ENCODE peak calls at places on chromosomes 7 and 10, in four cellular contexts. A is GM12878, F is HL-60, V is K562. R is an unnamed sample.

GRCh38 chr10:100041620-100042019 is 31.9 kb upstream of the DNMBP start:
- DNase-seq in V (no peak), F (no peak), A (no peak), R (no peak)

GRCh38 chr7:114715907-114716306 is 206.0 kb upstream of the MDFIC start:
- DNase-seq in A (no peak), F (no peak), V (no peak), R (no peak)

GRCh38 chr10:70722820-70723424 is 50.6 kb downstream of the ADAMTS14 start:
- DNase-seq in V (no peak), F (no peak), A (no peak), R (no peak)

GRCh38 chr7:79051915-79052314 is 401.6 kb downstream of the MAGI2 start:
- DNase-seq in V (no peak), A (no peak), F (no peak), R (no peak)

GRCh38 chr10:124249812-124250432 is 156.5 kb upstream of the CHST15 start:
- DNase-seq in V (peak), A (no peak), F (no peak), R (no peak)

GRCh38 chr10:91552706-91553105 is 80.2 kb downstream of the PPP1R3C start:
- DNase-seq in A (no peak), F (no peak), V (no peak), R (no peak)

GRCh38 chr10:127142831-127143230 is 53.6 kb downstream of the INSYN2A start:
- DNase-seq in A (no peak), F (no peak), V (no peak), R (no peak)

GRCh38 chr7:142168746-142169145 is 57.2 kb downstream of the MGAM2 start:
- DNase-seq in A (no peak), V (no peak), F (no peak), R (no peak)

GRCh38 chr10:119849031-119849789 is 23.4 kb downstream of the MCMBP start:
- DNase-seq in A (no peak), F (no peak), V (no peak), R (no peak)

GRCh38 chr10:23065549-23065948 is 29.8 kb upstream of the MSRB2 start:
- DNase-seq in A (no peak), V (no peak), F (no peak), R (no peak)

GRCh38 chr7:128727239-128727638 is 11.9 kb upstream of the CALU start:
- DNase-seq in F (no peak), V (no peak), A (no peak), R (no peak)

GRCh38 chr7:39357648-39358047 is 208.6 kb upstream of the YAE1 start:
- DNase-seq in F (no peak), V (peak), A (no peak), R (no peak)

GRCh38 chr10:6743291-6743849 is 163.3 kb upstream of the PRKCQ start:
- DNase-seq in A (no peak), F (no peak), V (no peak), R (no peak)

GRCh38 chr10:32963102-32963501 is 5.1 kb upstream of the ITGB1 start:
- DNase-seq in A (no peak), F (no peak), V (no peak), R (no peak)

GRCh38 chr10:132036153-132036886 is 29.4 kb upstream of the JAKMIP3 start:
- DNase-seq in A (no peak), V (no peak), F (peak), R (no peak)

GRCh38 chr7:152522551-152522950 is 86.7 kb upstream of the KMT2C start:
- DNase-seq in A (no peak), F (no peak), V (no peak), R (no peak)

GRCh38 chr7:29494350-29494749 is 69.3 kb upstream of the PRR15 start:
- DNase-seq in F (no peak), A (no peak), V (no peak), R (no peak)

GRCh38 chr10:130787821-130788220 is 523.7 kb downstream of the TCERG1L start:
- DNase-seq in A (no peak), V (no peak), F (no peak), R (no peak)

GRCh38 chr10:124709862-124710261 is 34.3 kb downstream of the FAM53B start:
- DNase-seq in F (no peak), A (no peak), V (no peak), R (no peak)

GRCh38 chr7:96915029-96915428 is 90.3 kb upstream of the DLX6 start:
- DNase-seq in A (no peak), V (no peak), F (no peak), R (no peak)

GRCh38 chr10:98349508-98349922 is 65.5 kb downstream of the PYROXD2 start:
- DNase-seq in F (peak), A (no peak), V (no peak), R (no peak)

GRCh38 chr10:109741712-109742111 is 181.6 kb downstream of the XPNPEP1 start:
- DNase-seq in F (no peak), A (no peak), V (no peak), R (no peak)

GRCh38 chr7:93011351-93012294 is 106.2 kb downstream of the SAMD9 start:
- DNase-seq in V (no peak), A (no peak), F (no peak), R (no peak)

GRCh38 chr7:17668122-17668521 is 272.2 kb downstream of the SNX13 start:
- DNase-seq in F (no peak), V (no peak), A (no peak), R (no peak)

GRCh38 chr10:17115683-17116082 is 13.9 kb downstream of the CUBN start:
- DNase-seq in A (no peak), F (no peak), V (peak), R (no peak)

GRCh38 chr10:311901-312665 is 176.8 kb downstream of the ZMYND11 start:
- DNase-seq in V (no peak), A (no peak), F (no peak), R (no peak)
- TF ChIP-seq POLR2AphosphoS5 in V (no peak), A (no peak), F (no peak), R (no peak)

GRCh38 chr10:113922787-113923570 is 68.5 kb downstream of the NHLRC2 start:
- DNase-seq in F (no peak), A (no peak), V (no peak), R (no peak)
- TF ChIP-seq SPI1 in F (no peak), A (no peak), V (no peak), R (no peak)

GRCh38 chr10:11270135-11270857 is 252.6 kb downstream of the CELF2 start:
- DNase-seq in A (peak), V (peak), F (peak), R (no peak)
- TF ChIP-seq POLR2AphosphoS5 in A (peak), V (no peak), F (peak), R (no peak)

DNA sequence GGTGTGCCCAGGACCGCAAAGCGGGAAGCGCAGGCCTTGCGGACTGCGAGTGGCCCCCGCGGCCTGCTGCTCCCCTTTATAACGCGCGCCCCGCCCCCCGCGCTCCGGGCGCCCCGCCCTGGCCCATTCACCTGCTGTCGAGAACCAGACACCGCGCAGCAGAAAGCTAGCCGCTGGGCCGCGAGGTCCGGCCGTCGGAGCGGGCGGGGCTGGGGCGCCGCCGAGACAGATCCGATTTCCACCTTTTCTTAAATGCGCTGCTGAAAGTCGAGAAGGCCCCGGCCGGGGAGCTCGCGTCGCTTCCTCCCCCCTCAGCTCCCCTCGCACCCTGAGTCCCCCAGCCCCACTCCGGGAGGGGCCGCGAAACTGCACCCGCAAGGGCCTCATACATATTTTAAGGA is 170.3 kb downstream of the NRF1 start:
- DNase-seq in V (no peak), F (no peak), A (no peak), R (no peak)
- TF ChIP-seq SPI1 in V (no peak), F (no peak), A (no peak), R (no peak)

GRCh38 chr7:27152816-27153486 is 568 bp upstream of the HOXA3 start:
- DNase-seq in A (no peak), V (no peak), F (no peak), R (no peak)
- TF ChIP-seq POLR2AphosphoS5 in A (no peak), V (no peak), F (no peak), R (no peak)

GRCh38 chr7:36207451-36208291 is 54.6 kb downstream of the EEPD1 start:
- DNase-seq in V (no peak), A (no peak), F (peak), R (no peak)
- TF ChIP-seq SPI1 in V (no peak), A (no peak), F (no peak), R (no peak)

GRCh38 chr7:100826546-100827329 is 585 bp downstream of the EPHB4 start:
- DNase-seq in F (no peak), A (no peak), V (peak), R (peak)

GRCh38 chr7:100827330-100828226 is at the start of gene EPHB4:
- DNase-seq in F (no peak), A (no peak), V (peak), R (peak)

GRCh38 chr7:100830396-100830795 is 3.1 kb upstream of the EPHB4 start:
- DNase-seq in A (no peak), F (no peak), V (no peak), R (no peak)

GRCh38 chr7:100832281-100832633 is 4.9 kb upstream of the EPHB4 start:
- DNase-seq in V (no peak), F (no peak), A (no peak), R (no peak)

DNA sequence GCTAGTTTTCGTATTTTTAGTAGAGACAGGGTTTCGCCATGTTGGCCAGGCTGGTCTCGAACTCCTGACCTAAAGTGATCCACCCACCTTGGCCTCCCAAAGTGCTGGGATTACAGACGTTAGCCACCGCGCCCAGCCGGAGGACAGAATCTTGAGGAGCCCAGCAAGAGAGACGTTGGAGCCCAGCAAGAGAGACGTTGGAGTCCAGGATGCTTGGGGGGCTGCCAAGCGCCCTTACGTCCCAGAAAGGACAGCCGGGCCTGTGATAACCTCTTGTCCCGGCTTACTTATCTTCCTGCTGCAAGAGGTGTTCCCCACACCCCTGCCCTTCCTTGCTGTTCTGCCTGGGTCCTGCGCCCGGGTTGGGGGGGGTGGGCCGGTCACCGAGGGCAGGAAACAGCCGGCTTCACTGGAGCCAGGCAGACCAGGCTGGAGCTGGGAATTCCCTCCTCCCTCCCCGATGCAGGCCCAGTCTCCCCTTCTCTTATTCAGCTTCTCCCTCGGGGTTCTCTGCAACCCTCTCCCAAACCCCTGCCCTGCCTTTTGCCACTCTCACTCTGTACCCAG is 1.9 kb upstream of the EPHB4 start:
- DNase-seq in A (no peak), F (no peak), V (peak), R (no peak)
- TF ChIP-seq POLR2AphosphoS5 in A (no peak), F (no peak), V (peak), R (no peak)

GRCh38 chr7:134946260-134946659 is 40.0 kb upstream of the AGBL3 start:
- DNase-seq in V (no peak), A (no peak), F (no peak), R (no peak)

GRCh38 chr7:134941947-134942346 is 44.4 kb upstream of the AGBL3 start:
- DNase-seq in A (no peak), V (no peak), F (no peak), R (no peak)

GRCh38 chr7:134945711-134946110 is 40.6 kb upstream of the AGBL3 start:
- DNase-seq in A (no peak), V (no peak), F (no peak), R (no peak)

GRCh38 chr7:134942690-134943466 is 43.4 kb upstream of the AGBL3 start:
- DNase-seq in F (no peak), A (no peak), V (no peak), R (no peak)

GRCh38 chr7:134943785-134944400 is 42.4 kb upstream of the AGBL3 start:
- DNase-seq in A (no peak), F (peak), V (peak), R (no peak)
- TF ChIP-seq SPI1 in A (no peak), F (no peak), V (no peak), R (no peak)

DNA sequence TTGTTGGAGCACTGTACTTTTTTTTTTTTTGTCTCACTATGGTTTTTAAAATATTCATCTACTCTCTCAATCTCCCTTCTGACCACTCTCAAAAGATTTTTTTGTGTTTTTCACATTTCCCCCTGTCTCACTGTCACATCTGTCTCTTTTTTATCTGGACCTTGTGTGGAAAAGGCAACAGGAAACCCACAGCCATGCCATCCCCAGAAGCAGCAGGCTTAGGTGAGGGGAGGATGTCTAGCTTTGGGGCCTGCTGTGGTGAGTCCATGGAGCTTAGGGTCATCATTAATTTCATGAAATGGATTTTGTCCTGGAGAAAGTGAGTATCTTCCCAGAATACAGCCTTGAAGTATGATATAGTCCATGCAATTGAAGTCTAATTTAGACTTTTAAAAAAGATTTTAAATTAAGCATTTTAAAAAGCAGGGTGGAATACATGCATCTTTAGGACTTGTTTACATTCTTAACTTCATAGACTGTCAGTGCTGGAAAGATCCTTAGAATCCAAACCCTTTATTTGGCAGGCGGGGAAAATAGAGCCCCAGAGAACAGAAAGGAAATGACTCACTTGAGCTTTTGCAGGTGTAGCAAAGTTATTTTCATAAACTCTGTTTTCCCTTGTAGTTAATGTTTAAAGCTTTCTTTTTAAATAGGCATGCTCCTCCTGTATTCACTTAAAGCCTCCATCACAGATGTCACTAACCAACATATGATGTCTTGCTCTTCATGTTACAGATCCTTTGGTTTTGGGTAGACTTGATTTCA is 25.1 kb downstream of the MINDY4 start:
- DNase-seq in A (no peak), F (no peak), V (no peak), R (no peak)
- TF ChIP-seq POLR2AphosphoS5 in A (no peak), F (no peak), V (no peak), R (no peak)

GRCh38 chr7:139479620-139480019 is 3.9 kb downstream of the KLRG2 start:
- DNase-seq in A (no peak), V (no peak), F (no peak), R (no peak)
- TF ChIP-seq SPI1 in A (no peak), V (no peak), F (no peak), R (no peak)

R was measured in GM12891.